ENCODE peak calls at places on chromosome 14, in four cellular contexts. One of them, this sample, is unnamed.

GRCh38 chr14:65854215-65854614 is 441.7 kb downstream of the FUT8 start:
- DNase-seq in H54: no peak
- DNase-seq in A549: no peak
- DNase-seq in HCT116: no peak
- DNase-seq in this sample: no peak

GRCh38 chr14:67722293-67722692 is 20.6 kb downstream of the RDH12 start:
- DNase-seq in H54: no peak
- DNase-seq in A549: no peak
- DNase-seq in HCT116: no peak
- DNase-seq in this sample: peak

GRCh38 chr14:39055786-39056474 is 47.1 kb downstream of the SEC23A start:
- DNase-seq in H54: no peak
- DNase-seq in A549: peak
- DNase-seq in HCT116: peak
- DNase-seq in this sample: no peak

GRCh38 chr14:85482549-85482948 is 47.4 kb upstream of the FLRT2 start:
- DNase-seq in H54: no peak
- DNase-seq in A549: no peak
- DNase-seq in HCT116: no peak
- DNase-seq in this sample: no peak

GRCh38 chr14:54348923-54349615 is 47.7 kb upstream of the CDKN3 start:
- DNase-seq in H54: no peak
- DNase-seq in A549: no peak
- DNase-seq in HCT116: no peak
- DNase-seq in this sample: no peak

GRCh38 chr14:86780461-86780860 is 1212.5 kb downstream of the GALC start:
- DNase-seq in H54: no peak
- DNase-seq in A549: no peak
- DNase-seq in HCT116: no peak
- DNase-seq in this sample: no peak

GRCh38 chr14:103803661-103804060 is 43.7 kb downstream of the PPP1R13B start:
- DNase-seq in H54: peak
- DNase-seq in A549: peak
- DNase-seq in HCT116: no peak
- DNase-seq in this sample: no peak

GRCh38 chr14:31059152-31059924 is 33.2 kb upstream of the STRN3 start:
- DNase-seq in H54: no peak
- DNase-seq in A549: peak
- DNase-seq in HCT116: no peak
- DNase-seq in this sample: peak

GRCh38 chr14:102655154-102655553 is 62.7 kb downstream of the RCOR1 start:
- DNase-seq in H54: peak
- DNase-seq in A549: peak
- DNase-seq in HCT116: no peak
- DNase-seq in this sample: no peak

GRCh38 chr14:93780811-93781210 is 7.5 kb downstream of the PRIMA1 start:
- DNase-seq in H54: no peak
- DNase-seq in A549: no peak
- DNase-seq in HCT116: no peak
- DNase-seq in this sample: no peak

GRCh38 chr14:90756755-90757345 is 59.4 kb downstream of the TTC7B start:
- DNase-seq in H54: no peak
- DNase-seq in A549: peak
- DNase-seq in HCT116: no peak
- DNase-seq in this sample: no peak

GRCh38 chr14:69012251-69012953 is 33.3 kb upstream of the ACTN1 start:
- DNase-seq in H54: no peak
- DNase-seq in A549: no peak
- DNase-seq in HCT116: no peak
- DNase-seq in this sample: no peak

GRCh38 chr14:80996049-80996901 is 40.9 kb downstream of the TSHR start:
- DNase-seq in H54: peak
- DNase-seq in A549: peak
- DNase-seq in HCT116: peak
- DNase-seq in this sample: peak

GRCh38 chr14:65296402-65296801 is 116.1 kb upstream of the FUT8 start:
- DNase-seq in H54: no peak
- DNase-seq in A549: no peak
- DNase-seq in HCT116: no peak
- DNase-seq in this sample: no peak

GRCh38 chr14:32142754-32143437 is 58.9 kb upstream of the RNU6-7 start:
- DNase-seq in H54: no peak
- DNase-seq in A549: no peak
- DNase-seq in HCT116: no peak
- DNase-seq in this sample: no peak

GRCh38 chr14:31025335-31026075 is at the start of gene AP4S1:
- DNase-seq in H54: peak
- DNase-seq in A549: peak
- DNase-seq in HCT116: no peak
- DNase-seq in this sample: peak

GRCh38 chr14:58638231-58639205 is 756 bp downstream of the DACT1 start:
- DNase-seq in H54: no peak
- DNase-seq in A549: peak
- DNase-seq in HCT116: no peak
- DNase-seq in this sample: peak

GRCh38 chr14:58636129-58636528 is 1.6 kb upstream of the DACT1 start:
- DNase-seq in H54: no peak
- DNase-seq in A549: no peak
- DNase-seq in HCT116: no peak
- DNase-seq in this sample: no peak

GRCh38 chr14:58637040-58637390 is 747 bp upstream of the DACT1 start:
- DNase-seq in H54: no peak
- DNase-seq in A549: peak
- DNase-seq in HCT116: no peak
- DNase-seq in this sample: peak

GRCh38 chr14:58639842-58640484 is 2.2 kb downstream of the DACT1 start:
- DNase-seq in H54: no peak
- DNase-seq in A549: peak
- DNase-seq in HCT116: peak
- DNase-seq in this sample: peak

GRCh38 chr14:58637391-58638230 is at the start of gene DACT1:
- DNase-seq in H54: peak
- DNase-seq in A549: peak
- DNase-seq in HCT116: no peak
- DNase-seq in this sample: peak
- TF ChIP-seq POLR2A in H54: peak
- TF ChIP-seq POLR2A in A549: no peak
- TF ChIP-seq POLR2A in HCT116: no peak
- TF ChIP-seq POLR2A in this sample: no peak

GRCh38 chr14:35001624-35002023 is 18.8 kb downstream of the SRP54 start:
- DNase-seq in H54: no peak
- DNase-seq in A549: no peak
- DNase-seq in HCT116: no peak
- DNase-seq in this sample: no peak

GRCh38 chr14:34997762-34998161 is 15.0 kb downstream of the SRP54 start:
- DNase-seq in H54: no peak
- DNase-seq in A549: no peak
- DNase-seq in HCT116: no peak
- DNase-seq in this sample: no peak

GRCh38 chr14:34994668-34995067 is 11.9 kb downstream of the SRP54 start:
- DNase-seq in H54: no peak
- DNase-seq in A549: no peak
- DNase-seq in HCT116: no peak
- DNase-seq in this sample: no peak

GRCh38 chr14:35004839-35005238 is 22.0 kb downstream of the SRP54 start:
- DNase-seq in H54: no peak
- DNase-seq in A549: no peak
- DNase-seq in HCT116: no peak
- DNase-seq in this sample: no peak

DNA sequence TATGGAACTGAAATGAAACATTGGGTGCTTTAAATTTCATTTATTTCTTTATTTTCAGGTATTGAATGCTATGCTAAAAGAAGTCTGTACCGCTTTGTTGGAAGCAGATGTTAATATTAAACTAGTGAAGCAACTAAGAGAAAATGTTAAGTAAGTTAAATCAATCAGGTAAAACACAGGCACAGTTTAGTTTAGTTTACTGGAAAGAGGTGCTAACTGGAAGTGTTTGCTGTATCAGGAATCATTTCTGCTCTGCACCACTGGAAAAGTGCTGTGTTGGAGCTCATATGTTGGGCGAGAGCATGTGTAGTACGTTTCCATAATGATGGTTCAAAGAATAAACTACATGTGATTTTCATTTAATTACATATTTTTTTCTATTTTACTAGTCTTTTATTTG is 16.7 kb downstream of the SRP54 start:
- DNase-seq in H54: no peak
- DNase-seq in A549: no peak
- DNase-seq in HCT116: no peak
- DNase-seq in this sample: no peak
- TF ChIP-seq POLR2A in H54: no peak
- TF ChIP-seq POLR2A in A549: no peak
- TF ChIP-seq POLR2A in HCT116: no peak
- TF ChIP-seq POLR2A in this sample: no peak

DNA sequence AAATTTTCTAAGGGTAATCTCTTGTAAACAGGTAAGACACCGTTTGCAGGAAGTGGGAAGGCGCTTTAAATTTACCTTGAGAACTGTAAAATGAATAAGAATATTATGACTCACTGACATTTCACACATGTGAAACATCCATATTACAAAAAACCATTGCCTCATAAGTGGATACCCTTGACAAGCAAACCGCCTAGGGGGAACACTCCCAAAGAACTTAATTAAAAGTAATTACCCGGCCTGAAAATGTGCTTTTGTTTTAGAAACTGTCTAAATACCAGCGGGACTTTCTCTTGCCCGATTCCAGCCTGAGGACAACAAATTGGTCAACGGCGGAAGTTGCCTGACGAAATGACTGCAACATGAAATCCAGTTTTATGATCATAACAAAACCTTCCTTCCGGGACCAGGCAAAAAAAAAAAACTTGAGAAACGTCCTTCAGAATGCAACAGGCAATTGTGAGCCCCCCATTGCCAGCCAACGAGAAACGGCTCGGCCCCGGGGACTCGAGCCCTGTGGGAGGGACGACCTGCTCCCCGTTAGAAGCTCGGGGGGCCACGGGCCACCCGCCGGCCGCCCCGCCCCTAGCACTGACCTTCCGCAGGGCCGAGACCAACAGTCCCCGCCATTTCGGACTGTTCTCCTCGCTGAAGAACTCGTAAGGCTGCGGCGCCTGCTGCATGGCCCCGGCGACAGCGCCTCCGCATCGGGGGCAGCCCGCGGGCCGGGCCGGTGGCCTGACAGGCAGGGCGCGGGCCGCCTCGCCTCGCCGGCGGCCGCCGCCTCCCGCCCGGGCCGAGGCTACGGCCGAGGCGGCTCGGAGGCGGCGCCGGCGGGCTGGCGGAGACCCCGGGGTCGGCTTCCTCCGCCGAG is 540 bp downstream of the SOS2 start:
- DNase-seq in H54: peak
- DNase-seq in A549: peak
- DNase-seq in HCT116: peak
- DNase-seq in this sample: peak
- TF ChIP-seq POLR2A in H54: no peak
- TF ChIP-seq POLR2A in A549: no peak
- TF ChIP-seq POLR2A in HCT116: no peak
- TF ChIP-seq POLR2A in this sample: peak

DNA sequence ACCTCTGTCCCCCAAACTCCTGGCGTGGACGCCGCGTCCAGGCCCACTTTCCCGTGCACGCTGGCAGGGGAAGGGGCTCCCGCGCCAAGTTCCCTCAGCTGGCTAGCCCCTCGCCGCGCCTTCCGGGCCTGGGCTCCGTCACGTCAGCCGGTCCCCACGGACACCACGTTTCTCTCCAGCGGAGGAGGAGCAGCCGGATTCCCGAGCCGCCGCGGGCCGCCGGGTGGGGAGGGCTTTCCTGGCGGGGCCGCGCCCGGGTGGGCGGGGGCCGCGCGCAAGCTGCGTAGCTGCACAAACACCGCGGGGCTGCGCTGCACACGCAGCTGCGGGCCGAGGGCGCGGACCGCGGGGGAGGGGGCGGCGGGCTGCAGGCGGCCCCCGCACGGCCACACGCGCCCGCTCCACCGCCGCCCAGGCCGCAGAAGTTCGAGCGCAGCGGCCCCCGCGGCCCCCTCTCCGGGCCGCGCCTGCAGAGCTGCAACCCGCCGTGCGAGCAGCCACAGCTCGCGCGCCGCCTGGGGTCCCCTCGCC is 45.1 kb upstream of the PNMA1 start:
- DNase-seq in H54: no peak
- DNase-seq in A549: no peak
- DNase-seq in HCT116: no peak
- DNase-seq in this sample: peak
- TF ChIP-seq POLR2A in H54: peak
- TF ChIP-seq POLR2A in A549: no peak
- TF ChIP-seq POLR2A in HCT116: no peak
- TF ChIP-seq POLR2A in this sample: no peak

GRCh38 chr14:33652566-33653320 is 298.1 kb downstream of the EGLN3 start:
- DNase-seq in H54: no peak
- DNase-seq in A549: no peak
- DNase-seq in HCT116: no peak
- DNase-seq in this sample: no peak
- TF ChIP-seq POLR2A in H54: no peak
- TF ChIP-seq POLR2A in A549: no peak
- TF ChIP-seq POLR2A in HCT116: no peak
- TF ChIP-seq POLR2A in this sample: no peak

DNA sequence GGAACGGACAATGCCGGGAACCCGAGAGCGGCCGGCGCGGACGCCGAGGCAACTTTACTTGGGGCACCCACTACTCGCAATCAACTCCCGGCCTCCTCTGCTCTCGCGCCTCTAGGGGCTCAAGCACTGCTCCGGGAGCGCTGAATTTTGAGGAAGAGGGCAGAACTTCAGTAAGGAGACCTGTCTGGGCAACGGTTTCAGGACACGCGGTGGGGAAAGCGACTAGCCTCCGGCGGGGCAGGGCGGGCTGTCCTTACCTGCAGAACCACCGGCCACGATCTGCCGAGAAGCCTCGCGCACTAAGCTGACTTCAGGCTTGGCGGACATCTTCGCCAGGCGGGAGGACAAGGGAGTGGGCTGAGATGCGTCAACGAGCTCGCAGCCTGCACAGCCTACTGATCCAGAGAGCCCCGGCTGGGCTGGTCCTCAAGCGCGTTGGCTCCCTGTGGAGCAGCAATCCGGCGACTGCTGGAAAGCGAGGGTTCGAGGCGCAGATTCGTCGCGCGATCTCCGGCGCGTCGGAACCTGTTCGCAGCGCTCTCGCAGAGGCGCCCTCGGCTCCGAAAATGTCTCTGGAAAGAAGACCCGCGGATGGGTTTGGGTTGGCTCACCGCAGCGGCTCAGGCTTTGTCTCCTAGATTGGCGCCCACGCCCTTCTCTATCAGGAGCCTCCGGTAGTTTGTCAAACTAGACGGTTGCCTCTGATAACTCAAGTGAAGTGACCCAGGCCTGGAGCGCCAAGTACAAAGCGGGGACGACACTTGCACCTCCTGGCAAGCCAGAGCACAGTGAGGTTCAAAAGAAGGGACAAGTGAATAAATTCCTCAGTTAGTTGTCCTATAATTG is at the start of gene SLC25A21:
- DNase-seq in H54: no peak
- DNase-seq in A549: peak
- DNase-seq in HCT116: peak
- DNase-seq in this sample: peak
- TF ChIP-seq POLR2A in H54: no peak
- TF ChIP-seq POLR2A in A549: peak
- TF ChIP-seq POLR2A in HCT116: peak
- TF ChIP-seq POLR2A in this sample: peak